ENCODE peak calls at places on chromosome 7, in six cellular contexts. One of them, this sample, is unnamed.

GRCh38 chr7:32761451-32762320 is 129.9 kb downstream of the KBTBD2 start:
- DNase-seq in mesothelial cell of epicardium: no peak
- DNase-seq in M059J: no peak
- DNase-seq in sciatic nerve: no peak
- DNase-seq in hypothalamus: no peak
- DNase-seq in retina: peak; percentile 74
- DNase-seq in this sample: no peak

GRCh38 chr7:35418716-35419425 is 165.0 kb upstream of the TBX20 start:
- DNase-seq in mesothelial cell of epicardium: no peak
- DNase-seq in hypothalamus: no peak
- DNase-seq in M059J: no peak
- DNase-seq in retina: no peak
- DNase-seq in sciatic nerve: no peak
- DNase-seq in this sample: no peak

GRCh38 chr7:55538538-55538937 is 33.8 kb downstream of the VOPP1 start:
- DNase-seq in mesothelial cell of epicardium: no peak
- DNase-seq in hypothalamus: no peak
- DNase-seq in M059J: peak; percentile 93
- DNase-seq in sciatic nerve: no peak
- DNase-seq in retina: no peak
- DNase-seq in this sample: no peak

GRCh38 chr7:142939226-142939910 is at the start of gene LLCFC1:
- DNase-seq in retina: no peak
- DNase-seq in sciatic nerve: no peak
- DNase-seq in hypothalamus: no peak
- DNase-seq in mesothelial cell of epicardium: no peak
- DNase-seq in M059J: no peak
- DNase-seq in this sample: no peak

GRCh38 chr7:117325836-117326235 is 3.0 kb upstream of the WNT2 start:
- DNase-seq in retina: no peak
- DNase-seq in sciatic nerve: no peak
- DNase-seq in hypothalamus: no peak
- DNase-seq in mesothelial cell of epicardium: no peak
- DNase-seq in M059J: no peak
- DNase-seq in this sample: no peak

GRCh38 chr7:3754488-3755365 is 453.7 kb downstream of the SDK1 start:
- DNase-seq in retina: peak; percentile 24
- DNase-seq in hypothalamus: peak; percentile 71
- DNase-seq in sciatic nerve: peak; percentile 63
- DNase-seq in mesothelial cell of epicardium: no peak
- DNase-seq in M059J: peak; percentile 29
- DNase-seq in this sample: no peak

GRCh38 chr7:46774515-46774914 is 807.4 kb downstream of the TNS3 start:
- DNase-seq in mesothelial cell of epicardium: no peak
- DNase-seq in M059J: no peak
- DNase-seq in sciatic nerve: no peak
- DNase-seq in hypothalamus: no peak
- DNase-seq in retina: no peak
- DNase-seq in this sample: no peak

GRCh38 chr7:70356975-70357374 is 758.7 kb downstream of the AUTS2 start:
- DNase-seq in mesothelial cell of epicardium: no peak
- DNase-seq in retina: no peak
- DNase-seq in sciatic nerve: no peak
- DNase-seq in M059J: no peak
- DNase-seq in hypothalamus: no peak
- DNase-seq in this sample: no peak

GRCh38 chr7:27930910-27931476 is 191.0 kb downstream of the TAX1BP1 start:
- DNase-seq in M059J: no peak
- DNase-seq in sciatic nerve: no peak
- DNase-seq in hypothalamus: no peak
- DNase-seq in mesothelial cell of epicardium: no peak
- DNase-seq in retina: no peak
- DNase-seq in this sample: no peak

GRCh38 chr7:44606341-44607140 is at the start of gene OGDH:
- DNase-seq in M059J: peak; percentile 98
- DNase-seq in mesothelial cell of epicardium: peak; percentile 97
- DNase-seq in retina: peak; percentile 100
- DNase-seq in sciatic nerve: peak; percentile 100
- DNase-seq in hypothalamus: peak; percentile 99
- DNase-seq in this sample: peak; percentile 96

GRCh38 chr7:96016056-96016455 is 243.7 kb downstream of the DYNC1I1 start:
- DNase-seq in M059J: no peak
- DNase-seq in sciatic nerve: no peak
- DNase-seq in hypothalamus: no peak
- DNase-seq in mesothelial cell of epicardium: no peak
- DNase-seq in retina: no peak
- DNase-seq in this sample: no peak

This sample was measured in NCI-H1930.